ENCODE peak calls at places on chromosomes 5 and 9, in five cellular contexts. X is tibial artery, I is hepatocyte, K is A549, Z is endothelial cell of umbilical vein. V is an unnamed sample.

GRCh38 chr5:67383451-67383850 is 186.9 kb upstream of the CD180 start:
- DNase-seq in X (no peak), I (no peak), K (no peak), Z (no peak), V (no peak)

GRCh38 chr5:149110406-149110805 is 30.9 kb upstream of the ABLIM3 start:
- DNase-seq in X (no peak), I (no peak), K (no peak), Z (no peak), V (no peak)

GRCh38 chr5:65695162-65695755 is 26.6 kb downstream of the SGTB start:
- DNase-seq in X (no peak), I (no peak), K (no peak), Z (no peak), V (no peak)

GRCh38 chr9:69273162-69273561 is 51.9 kb upstream of the ENTREP1 start:
- DNase-seq in X (no peak), I (no peak), K (no peak), Z (no peak), V (no peak)

GRCh38 chr9:37284631-37285030 is 137.9 kb upstream of the GRHPR start:
- DNase-seq in X (no peak), I (no peak), K (no peak), Z (no peak), V (no peak)

GRCh38 chr9:132631685-132632084 is 38.1 kb downstream of the DDX31 start:
- DNase-seq in X (no peak), I (no peak), K (no peak), Z (no peak), V (no peak)

GRCh38 chr5:144794922-144795321 is 624.2 kb downstream of the KCTD16 start:
- DNase-seq in X (no peak), I (no peak), K (no peak), Z (no peak), V (no peak)

GRCh38 chr9:127589955-127590370 is 22.1 kb upstream of the STXBP1 start:
- DNase-seq in X (peak; percentile 63), I (peak; percentile 88), K (peak; percentile 78), Z (peak; percentile 71), V (no peak)

GRCh38 chr9:112571624-112572341 is 85.2 kb downstream of the KIAA1958 start:
- DNase-seq in X (no peak), I (no peak), K (no peak), Z (no peak), V (no peak)

GRCh38 chr9:91727316-91727861 is 222.6 kb downstream of the ROR2 start:
- DNase-seq in X (no peak), I (peak; percentile 73), K (peak; percentile 80), Z (peak; percentile 50), V (no peak)

GRCh38 chr9:97990259-97990658 is 7.1 kb downstream of the ANP32B start:
- DNase-seq in X (no peak), I (peak; percentile 55), K (peak; percentile 63), Z (peak; percentile 40), V (no peak)

GRCh38 chr9:114738581-114739316 is 56.8 kb upstream of the TEX48 start:
- DNase-seq in X (peak; percentile 74), I (peak; percentile 84), K (peak; percentile 71), Z (peak; percentile 89), V (peak; percentile 56)

GRCh38 chr5:32475338-32476097 is 31.0 kb upstream of the ZFR start:
- DNase-seq in X (no peak), I (no peak), K (no peak), Z (no peak), V (no peak)

GRCh38 chr9:77731008-77731698 is 83.0 kb upstream of the GNA14 start:
- DNase-seq in X (no peak), I (no peak), K (no peak), Z (no peak), V (no peak)

GRCh38 chr9:77726289-77726688 is 78.2 kb upstream of the GNA14 start:
- DNase-seq in X (no peak), I (no peak), K (no peak), Z (no peak), V (no peak)

GRCh38 chr9:77731930-77732329 is 83.8 kb upstream of the GNA14 start:
- DNase-seq in X (no peak), I (peak; percentile 56), K (no peak), Z (no peak), V (no peak)

GRCh38 chr9:77726814-77727213 is 78.7 kb upstream of the GNA14 start:
- DNase-seq in X (no peak), I (no peak), K (no peak), Z (no peak), V (no peak)

GRCh38 chr9:77729177-77729576 is 81.1 kb upstream of the GNA14 start:
- DNase-seq in X (no peak), I (no peak), K (no peak), Z (no peak), V (no peak)
- H3K27ac ChIP-seq in X (no peak overlapping the region), I (no peak overlapping the region), K (no peak overlapping the region), Z (no peak overlapping the region), V (no peak overlapping the region)

GRCh38 chr9:135794361-135794885 is 92.4 kb downstream of the KCNT1 start:
- DNase-seq in X (no peak), I (no peak), K (no peak), Z (no peak), V (no peak)

GRCh38 chr9:135794057-135794335 is 92.0 kb downstream of the KCNT1 start:
- DNase-seq in X (no peak), I (no peak), K (no peak), Z (no peak), V (no peak)

GRCh38 chr9:135792268-135793128 is 90.5 kb downstream of the KCNT1 start:
- DNase-seq in X (no peak), I (no peak), K (no peak), Z (no peak), V (no peak)

GRCh38 chr9:135791431-135792267 is 89.7 kb downstream of the KCNT1 start:
- DNase-seq in X (no peak), I (no peak), K (no peak), Z (no peak), V (no peak)

DNA sequence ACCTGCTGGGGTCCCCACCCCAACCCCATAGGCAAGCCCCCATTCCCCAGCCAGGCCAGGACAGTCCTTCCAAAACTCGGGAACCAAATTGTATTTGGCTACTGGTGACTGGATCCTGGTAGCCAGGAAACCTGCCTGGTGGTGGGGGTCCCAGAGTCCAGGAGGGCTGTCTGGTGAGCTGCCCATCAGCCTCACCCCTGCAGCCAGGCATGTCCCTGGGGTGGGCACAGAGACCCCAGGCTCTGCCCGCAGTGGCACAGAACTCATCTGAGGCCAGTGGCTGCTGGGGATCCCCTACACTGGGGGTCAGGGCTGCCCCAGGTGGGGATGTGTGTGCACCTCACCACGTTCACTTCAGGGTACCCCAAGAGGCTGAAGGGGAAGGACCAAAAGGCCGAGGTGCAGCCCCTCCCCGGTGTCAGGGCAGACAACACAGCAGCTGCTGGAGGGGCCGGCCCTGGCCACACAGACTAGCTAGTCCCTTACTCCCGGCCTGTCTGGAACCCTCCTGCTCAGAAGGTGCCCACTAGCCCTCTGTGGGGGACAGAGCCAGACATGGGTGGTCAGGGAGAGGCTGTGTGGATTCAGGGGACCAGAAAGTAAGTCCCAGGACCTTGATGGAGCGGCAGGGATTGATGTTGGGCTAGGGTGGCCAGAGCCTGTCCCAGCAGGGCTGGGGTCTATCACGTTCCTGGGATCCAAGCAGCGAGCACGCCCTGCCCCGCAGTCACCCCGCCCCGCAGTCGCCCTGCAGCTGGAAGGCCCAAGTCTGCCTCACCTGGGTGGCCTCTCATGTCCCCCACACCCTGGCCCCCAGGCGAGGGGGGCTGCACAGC is 91.5 kb downstream of the KCNT1 start:
- DNase-seq in X (no peak), I (no peak), K (no peak), Z (no peak), V (no peak)
- TF ChIP-seq CTCF in X (no peak), I (no peak), K (no peak), Z (no peak), V (no peak)

GRCh38 chr9:137278913-137279711 is 1.6 kb downstream of the TOR4A start:
- DNase-seq in X (no peak), I (no peak), K (no peak), Z (no peak), V (no peak)
- H3K4me1 ChIP-seq in X (peaks cover 40% of the 10 kb centered on the region), I (peaks cover 26% of the 10 kb centered on the region), K (peaks cover 35% of the 10 kb centered on the region), Z (peaks cover 28% of the 10 kb centered on the region), V (peaks cover 74% of the 10 kb centered on the region)

GRCh38 chr9:121286973-121287721 is 19.2 kb downstream of the GSN start:
- DNase-seq in X (peak; percentile 94), I (peak; percentile 94), K (peak; percentile 97), Z (peak; percentile 98), V (peak; percentile 87)

GRCh38 chr9:121289554-121290370 is 21.8 kb downstream of the GSN start:
- DNase-seq in X (no peak), I (no peak), K (no peak), Z (no peak), V (no peak)

GRCh38 chr9:121288874-121289553 is 21.1 kb downstream of the GSN start:
- DNase-seq in X (no peak), I (peak; percentile 87), K (no peak), Z (peak; percentile 72), V (peak; percentile 81)

GRCh38 chr9:121286688-121286972 is 18.7 kb downstream of the GSN start:
- DNase-seq in X (no peak), I (no peak), K (no peak), Z (no peak), V (no peak)

DNA sequence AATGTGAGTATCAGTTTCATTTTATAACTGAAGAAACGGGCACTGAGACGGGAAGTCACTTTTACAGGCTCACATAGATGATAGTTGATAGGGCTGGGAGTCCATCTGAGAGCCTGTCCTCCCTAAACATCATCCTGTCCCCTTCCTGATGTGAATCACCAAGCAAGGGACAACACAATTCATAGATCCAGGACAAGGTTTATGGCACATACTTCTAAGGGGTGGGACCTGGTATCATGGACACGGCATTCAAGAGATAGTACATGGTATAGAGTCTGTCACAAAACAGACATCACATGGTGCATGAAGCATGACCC is 20.6 kb downstream of the GSN start:
- DNase-seq in X (no peak), I (peak; percentile 62), K (no peak), Z (no peak), V (no peak)
- H3K27ac ChIP-seq in X (peak overlapping the region; percentile 95), I (peak overlapping the region; percentile 95), K (peak overlapping the region; percentile 93), Z (peak overlapping the region; percentile 93), V (peak overlapping the region; percentile 98)

DNA sequence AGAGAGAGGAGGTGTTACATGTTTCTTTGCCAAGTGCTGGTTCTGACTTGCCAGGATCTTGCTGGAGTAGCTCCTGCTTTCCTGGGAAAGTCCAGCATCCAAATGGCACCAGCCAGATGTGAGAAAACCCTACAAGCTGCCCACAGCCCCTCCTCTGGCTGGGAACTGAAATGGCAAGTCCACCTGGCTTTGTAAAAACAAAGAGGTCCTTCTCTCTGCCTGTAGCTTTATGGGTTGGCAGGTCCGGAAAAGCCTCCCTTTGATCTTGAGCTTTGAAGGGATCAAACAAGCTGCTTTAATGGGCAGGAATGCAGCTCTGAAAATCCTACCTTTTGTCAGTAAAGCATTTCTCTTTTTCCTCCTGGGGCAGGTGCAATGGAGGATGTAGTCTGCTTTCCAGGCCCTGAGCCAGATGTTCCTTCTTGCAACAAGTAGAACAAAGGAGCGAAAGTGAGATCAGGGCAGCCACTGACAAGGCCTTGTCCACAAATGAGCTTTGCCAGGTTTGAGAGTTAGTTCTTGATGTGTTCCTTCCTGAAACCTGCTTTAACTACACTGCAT is 456.7 kb downstream of the ZNF608 start:
- DNase-seq in X (no peak), I (no peak), K (no peak), Z (no peak), V (no peak)
- TF ChIP-seq CTCF in X (no peak), I (peak; percentile 5), K (no peak), Z (no peak), V (peak; percentile 12)

V was measured in left ventricle myocardium inferior.